ENCODE peak calls at places on chromosomes 4 and X, in ten cellular contexts. One of them, this sample, is unnamed.

GRCh38 chr4:23365086-23365485 is 524.8 kb downstream of the PPARGC1A start:
- DNase-seq in brain microvascular endothelial cell: no peak
- DNase-seq in sigmoid colon: no peak
- DNase-seq in stomach: no peak
- DNase-seq in mesendoderm: no peak
- DNase-seq in right lobe of liver: no peak
- DNase-seq in mesenchymal stem cell: no peak
- DNase-seq in IMR-90: no peak
- DNase-seq in CD8-positive, alpha-beta memory T cell: no peak
- DNase-seq in bronchial epithelial cell: no peak
- DNase-seq in this sample: no peak

GRCh38 chr4:125352521-125352920 is 37.8 kb downstream of the FAT4 start:
- DNase-seq in stomach: no peak
- DNase-seq in mesenchymal stem cell: no peak
- DNase-seq in CD8-positive, alpha-beta memory T cell: no peak
- DNase-seq in brain microvascular endothelial cell: no peak
- DNase-seq in sigmoid colon: no peak
- DNase-seq in bronchial epithelial cell: no peak
- DNase-seq in IMR-90: no peak
- DNase-seq in mesendoderm: no peak
- DNase-seq in right lobe of liver: no peak
- DNase-seq in this sample: no peak

GRCh38 chrX:107574054-107574683 is 54.1 kb upstream of the PRPS1 start:
- DNase-seq in mesendoderm: no peak
- DNase-seq in mesenchymal stem cell: peak; percentile 89
- DNase-seq in CD8-positive, alpha-beta memory T cell: no peak
- DNase-seq in right lobe of liver: no peak
- DNase-seq in sigmoid colon: no peak
- DNase-seq in IMR-90: peak; percentile 85
- DNase-seq in bronchial epithelial cell: peak; percentile 82
- DNase-seq in brain microvascular endothelial cell: peak; percentile 38
- DNase-seq in stomach: no peak
- DNase-seq in this sample: no peak

GRCh38 chr4:63349674-63350025 is 1059.6 kb downstream of the TECRL start:
- DNase-seq in bronchial epithelial cell: no peak
- DNase-seq in sigmoid colon: no peak
- DNase-seq in brain microvascular endothelial cell: no peak
- DNase-seq in IMR-90: no peak
- DNase-seq in right lobe of liver: no peak
- DNase-seq in stomach: no peak
- DNase-seq in mesenchymal stem cell: no peak
- DNase-seq in CD8-positive, alpha-beta memory T cell: no peak
- DNase-seq in mesendoderm: no peak
- DNase-seq in this sample: no peak

GRCh38 chr4:120769227-120769626 is 153.3 kb downstream of the PRDM5 start:
- DNase-seq in sigmoid colon: no peak
- DNase-seq in IMR-90: peak; percentile 96
- DNase-seq in bronchial epithelial cell: no peak
- DNase-seq in mesendoderm: peak; percentile 19
- DNase-seq in brain microvascular endothelial cell: peak; percentile 92
- DNase-seq in mesenchymal stem cell: peak; percentile 91
- DNase-seq in CD8-positive, alpha-beta memory T cell: no peak
- DNase-seq in right lobe of liver: no peak
- DNase-seq in stomach: no peak
- DNase-seq in this sample: no peak

GRCh38 chrX:70030242-70030823 is 19.4 kb downstream of the AWAT2 start:
- DNase-seq in mesenchymal stem cell: peak; percentile 29
- DNase-seq in mesendoderm: peak; percentile 74
- DNase-seq in right lobe of liver: no peak
- DNase-seq in bronchial epithelial cell: peak; percentile 40
- DNase-seq in sigmoid colon: no peak
- DNase-seq in brain microvascular endothelial cell: peak; percentile 31
- DNase-seq in stomach: peak; percentile 43
- DNase-seq in CD8-positive, alpha-beta memory T cell: peak; percentile 22
- DNase-seq in IMR-90: peak; percentile 49
- DNase-seq in this sample: peak; percentile 45

GRCh38 chrX:120281021-120281624 is 30.1 kb downstream of the TMEM255A start:
- DNase-seq in mesendoderm: no peak
- DNase-seq in mesenchymal stem cell: no peak
- DNase-seq in IMR-90: no peak
- DNase-seq in stomach: no peak
- DNase-seq in CD8-positive, alpha-beta memory T cell: no peak
- DNase-seq in bronchial epithelial cell: no peak
- DNase-seq in sigmoid colon: no peak
- DNase-seq in right lobe of liver: no peak
- DNase-seq in brain microvascular endothelial cell: no peak
- DNase-seq in this sample: no peak

GRCh38 chr4:164933244-164933643 is 44.2 kb downstream of the TRIM61 start:
- DNase-seq in IMR-90: no peak
- DNase-seq in bronchial epithelial cell: no peak
- DNase-seq in stomach: no peak
- DNase-seq in right lobe of liver: no peak
- DNase-seq in brain microvascular endothelial cell: no peak
- DNase-seq in mesendoderm: no peak
- DNase-seq in CD8-positive, alpha-beta memory T cell: no peak
- DNase-seq in sigmoid colon: no peak
- DNase-seq in mesenchymal stem cell: no peak
- DNase-seq in this sample: no peak

GRCh38 chr4:16297003-16297402 is 70.7 kb upstream of the TAPT1 start:
- DNase-seq in sigmoid colon: no peak
- DNase-seq in right lobe of liver: no peak
- DNase-seq in IMR-90: no peak
- DNase-seq in CD8-positive, alpha-beta memory T cell: no peak
- DNase-seq in brain microvascular endothelial cell: no peak
- DNase-seq in bronchial epithelial cell: no peak
- DNase-seq in mesendoderm: no peak
- DNase-seq in stomach: no peak
- DNase-seq in mesenchymal stem cell: peak; percentile 8
- DNase-seq in this sample: no peak

GRCh38 chrX:136065044-136065671 is 79.9 kb downstream of the SLC9A6 start:
- DNase-seq in CD8-positive, alpha-beta memory T cell: peak; percentile 65
- DNase-seq in brain microvascular endothelial cell: peak; percentile 83
- DNase-seq in IMR-90: peak; percentile 47
- DNase-seq in right lobe of liver: peak; percentile 46
- DNase-seq in bronchial epithelial cell: peak; percentile 63
- DNase-seq in mesenchymal stem cell: peak; percentile 77
- DNase-seq in sigmoid colon: peak; percentile 86
- DNase-seq in mesendoderm: peak; percentile 6
- DNase-seq in stomach: no peak
- DNase-seq in this sample: no peak

GRCh38 chrX:103488332-103488731 is 31.0 kb downstream of the RAB40A start:
- DNase-seq in mesenchymal stem cell: peak; percentile 25
- DNase-seq in CD8-positive, alpha-beta memory T cell: no peak
- DNase-seq in IMR-90: no peak
- DNase-seq in mesendoderm: peak; percentile 28
- DNase-seq in sigmoid colon: no peak
- DNase-seq in brain microvascular endothelial cell: no peak
- DNase-seq in bronchial epithelial cell: no peak
- DNase-seq in right lobe of liver: no peak
- DNase-seq in stomach: no peak
- DNase-seq in this sample: no peak

GRCh38 chr4:177214935-177215334 is 94.7 kb upstream of the NEIL3 start:
- DNase-seq in bronchial epithelial cell: peak; percentile 50
- DNase-seq in mesendoderm: no peak
- DNase-seq in right lobe of liver: no peak
- DNase-seq in sigmoid colon: no peak
- DNase-seq in CD8-positive, alpha-beta memory T cell: no peak
- DNase-seq in brain microvascular endothelial cell: peak; percentile 24
- DNase-seq in stomach: no peak
- DNase-seq in IMR-90: peak; percentile 48
- DNase-seq in mesenchymal stem cell: no peak
- DNase-seq in this sample: no peak

GRCh38 chr4:113101669-113102068 is 52.2 kb downstream of the ANK2 start:
- DNase-seq in mesenchymal stem cell: peak; percentile 33
- DNase-seq in bronchial epithelial cell: peak; percentile 18
- DNase-seq in CD8-positive, alpha-beta memory T cell: no peak
- DNase-seq in IMR-90: peak; percentile 5
- DNase-seq in mesendoderm: peak; percentile 47
- DNase-seq in stomach: no peak
- DNase-seq in brain microvascular endothelial cell: peak; percentile 39
- DNase-seq in right lobe of liver: no peak
- DNase-seq in sigmoid colon: no peak
- DNase-seq in this sample: no peak

GRCh38 chrX:30657542-30658238 is 4.5 kb downstream of the GK start:
- DNase-seq in stomach: no peak
- DNase-seq in IMR-90: peak; percentile 69
- DNase-seq in CD8-positive, alpha-beta memory T cell: no peak
- DNase-seq in brain microvascular endothelial cell: peak; percentile 35
- DNase-seq in mesenchymal stem cell: no peak
- DNase-seq in sigmoid colon: no peak
- DNase-seq in right lobe of liver: no peak
- DNase-seq in mesendoderm: no peak
- DNase-seq in bronchial epithelial cell: peak; percentile 83
- DNase-seq in this sample: no peak

GRCh38 chrX:73944582-73944947 is 359.4 kb upstream of the ZCCHC13 start:
- DNase-seq in mesenchymal stem cell: no peak
- DNase-seq in CD8-positive, alpha-beta memory T cell: no peak
- DNase-seq in brain microvascular endothelial cell: no peak
- DNase-seq in mesendoderm: peak; percentile 23
- DNase-seq in sigmoid colon: no peak
- DNase-seq in IMR-90: peak; percentile 6
- DNase-seq in bronchial epithelial cell: no peak
- DNase-seq in stomach: no peak
- DNase-seq in right lobe of liver: no peak
- DNase-seq in this sample: no peak

GRCh38 chrX:38069273-38069672 is 62.9 kb downstream of the SYTL5 start:
- DNase-seq in right lobe of liver: no peak
- DNase-seq in mesendoderm: no peak
- DNase-seq in brain microvascular endothelial cell: no peak
- DNase-seq in bronchial epithelial cell: peak; percentile 32
- DNase-seq in CD8-positive, alpha-beta memory T cell: no peak
- DNase-seq in stomach: no peak
- DNase-seq in IMR-90: no peak
- DNase-seq in sigmoid colon: no peak
- DNase-seq in mesenchymal stem cell: no peak
- DNase-seq in this sample: no peak

GRCh38 chr4:161702287-161702686 is 461.5 kb downstream of the FSTL5 start:
- DNase-seq in right lobe of liver: no peak
- DNase-seq in brain microvascular endothelial cell: no peak
- DNase-seq in IMR-90: no peak
- DNase-seq in mesenchymal stem cell: no peak
- DNase-seq in bronchial epithelial cell: no peak
- DNase-seq in sigmoid colon: no peak
- DNase-seq in stomach: no peak
- DNase-seq in mesendoderm: no peak
- DNase-seq in CD8-positive, alpha-beta memory T cell: no peak
- DNase-seq in this sample: no peak

GRCh38 chrX:17465201-17465600 is 90.2 kb downstream of the NHS start:
- DNase-seq in sigmoid colon: no peak
- DNase-seq in brain microvascular endothelial cell: no peak
- DNase-seq in bronchial epithelial cell: no peak
- DNase-seq in mesenchymal stem cell: no peak
- DNase-seq in mesendoderm: no peak
- DNase-seq in stomach: no peak
- DNase-seq in right lobe of liver: no peak
- DNase-seq in IMR-90: no peak
- DNase-seq in CD8-positive, alpha-beta memory T cell: no peak
- DNase-seq in this sample: no peak

DNA sequence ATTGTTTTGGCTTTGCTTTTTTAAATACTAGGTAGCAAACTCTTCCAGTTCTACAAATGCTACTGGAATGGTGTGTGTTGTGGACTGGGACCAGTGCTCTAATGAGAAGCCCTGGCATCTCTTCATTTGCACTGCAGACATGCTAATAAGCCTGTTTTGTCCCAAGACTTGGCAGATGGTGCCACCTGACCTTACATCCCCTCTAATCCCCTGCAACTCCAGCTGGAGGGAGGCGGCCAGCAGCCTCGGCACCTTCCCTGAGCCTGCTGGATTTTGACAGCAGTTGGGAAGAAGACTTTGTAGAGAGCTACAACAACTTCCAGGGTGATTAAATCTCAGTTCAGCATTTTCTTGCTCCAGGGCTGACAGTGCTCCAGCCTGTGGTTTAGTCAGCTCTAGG is 200.0 kb downstream of the DCLK2 start:
- DNase-seq in mesenchymal stem cell: no peak
- DNase-seq in bronchial epithelial cell: no peak
- DNase-seq in right lobe of liver: no peak
- DNase-seq in IMR-90: no peak
- DNase-seq in sigmoid colon: no peak
- DNase-seq in mesendoderm: no peak
- DNase-seq in stomach: no peak
- DNase-seq in CD8-positive, alpha-beta memory T cell: no peak
- DNase-seq in brain microvascular endothelial cell: no peak
- DNase-seq in this sample: no peak
- H3K36me3 ChIP-seq in mesenchymal stem cell: no peaks in the 10 kb centered on the region
- H3K36me3 ChIP-seq in bronchial epithelial cell: peaks cover 3% of the 10 kb centered on the region
- H3K36me3 ChIP-seq in right lobe of liver: no peaks in the 10 kb centered on the region
- H3K36me3 ChIP-seq in IMR-90: peaks cover 1% of the 10 kb centered on the region
- H3K36me3 ChIP-seq in sigmoid colon: peaks cover 10% of the 10 kb centered on the region
- H3K36me3 ChIP-seq in mesendoderm: no peaks in the 10 kb centered on the region
- H3K36me3 ChIP-seq in stomach: peaks cover 55% of the 10 kb centered on the region
- H3K36me3 ChIP-seq in CD8-positive, alpha-beta memory T cell: peaks cover 5% of the 10 kb centered on the region
- H3K36me3 ChIP-seq in brain microvascular endothelial cell: no peaks in the 10 kb centered on the region
- H3K36me3 ChIP-seq in this sample: peaks cover 85% of the 10 kb centered on the region

DNA sequence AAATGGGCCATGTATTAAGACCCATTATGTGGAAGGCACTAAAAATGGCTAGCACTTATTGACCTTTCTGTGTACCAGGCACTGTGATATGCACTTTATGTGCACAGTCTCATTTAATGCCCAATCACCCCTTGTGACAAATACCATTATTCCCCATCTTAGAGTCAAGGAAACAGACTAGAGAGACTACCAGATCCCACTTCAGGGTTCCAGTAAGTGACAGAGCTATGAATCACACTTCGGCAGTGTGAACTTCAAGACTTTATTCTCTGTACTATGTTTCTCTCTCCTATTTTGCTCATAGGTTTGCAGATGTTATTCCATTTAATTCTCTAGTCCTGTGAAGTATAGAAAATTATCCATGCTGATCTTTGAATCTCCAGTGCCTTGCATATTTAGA is 107.0 kb downstream of the NFKB1 start:
- DNase-seq in IMR-90: peak; percentile 54
- DNase-seq in stomach: no peak
- DNase-seq in right lobe of liver: no peak
- DNase-seq in mesendoderm: no peak
- DNase-seq in bronchial epithelial cell: peak; percentile 77
- DNase-seq in sigmoid colon: no peak
- DNase-seq in brain microvascular endothelial cell: peak; percentile 32
- DNase-seq in mesenchymal stem cell: no peak
- DNase-seq in CD8-positive, alpha-beta memory T cell: no peak
- DNase-seq in this sample: no peak
- H3K36me3 ChIP-seq in IMR-90: peaks cover 35% of the 10 kb centered on the region
- H3K36me3 ChIP-seq in stomach: peaks cover 92% of the 10 kb centered on the region
- H3K36me3 ChIP-seq in right lobe of liver: peaks cover 54% of the 10 kb centered on the region
- H3K36me3 ChIP-seq in mesendoderm: no peaks in the 10 kb centered on the region
- H3K36me3 ChIP-seq in bronchial epithelial cell: peaks cover 24% of the 10 kb centered on the region
- H3K36me3 ChIP-seq in sigmoid colon: peaks cover 40% of the 10 kb centered on the region
- H3K36me3 ChIP-seq in brain microvascular endothelial cell: peaks cover 41% of the 10 kb centered on the region
- H3K36me3 ChIP-seq in mesenchymal stem cell: peaks cover 29% of the 10 kb centered on the region
- H3K36me3 ChIP-seq in CD8-positive, alpha-beta memory T cell: peaks cover 55% of the 10 kb centered on the region
- H3K36me3 ChIP-seq in this sample: peaks cover 100% of the 10 kb centered on the region

GRCh38 chrX:10239611-10240064 is 82.9 kb downstream of the CLCN4 start:
- DNase-seq in sigmoid colon: peak; percentile 68
- DNase-seq in bronchial epithelial cell: peak; percentile 44
- DNase-seq in stomach: no peak
- DNase-seq in IMR-90: peak; percentile 77
- DNase-seq in mesenchymal stem cell: peak; percentile 44
- DNase-seq in right lobe of liver: no peak
- DNase-seq in mesendoderm: no peak
- DNase-seq in CD8-positive, alpha-beta memory T cell: no peak
- DNase-seq in brain microvascular endothelial cell: peak; percentile 85
- DNase-seq in this sample: no peak
- H3K36me3 ChIP-seq in sigmoid colon: no peaks in the 10 kb centered on the region
- H3K36me3 ChIP-seq in bronchial epithelial cell: no peaks in the 10 kb centered on the region
- H3K36me3 ChIP-seq in stomach: no peaks in the 10 kb centered on the region
- H3K36me3 ChIP-seq in IMR-90: no peaks in the 10 kb centered on the region
- H3K36me3 ChIP-seq in mesenchymal stem cell: no peaks in the 10 kb centered on the region
- H3K36me3 ChIP-seq in right lobe of liver: no peaks in the 10 kb centered on the region
- H3K36me3 ChIP-seq in mesendoderm: no peaks in the 10 kb centered on the region
- H3K36me3 ChIP-seq in CD8-positive, alpha-beta memory T cell: no peaks in the 10 kb centered on the region
- H3K36me3 ChIP-seq in brain microvascular endothelial cell: no peaks in the 10 kb centered on the region
- H3K36me3 ChIP-seq in this sample: no peaks in the 10 kb centered on the region

GRCh38 chr4:8235686-8236085 is 33.9 kb upstream of the HTRA3 start:
- DNase-seq in mesendoderm: no peak
- DNase-seq in mesenchymal stem cell: no peak
- DNase-seq in IMR-90: no peak
- DNase-seq in CD8-positive, alpha-beta memory T cell: no peak
- DNase-seq in bronchial epithelial cell: no peak
- DNase-seq in right lobe of liver: no peak
- DNase-seq in sigmoid colon: no peak
- DNase-seq in stomach: no peak
- DNase-seq in brain microvascular endothelial cell: no peak
- DNase-seq in this sample: no peak
- H3K36me3 ChIP-seq in mesendoderm: no peaks in the 10 kb centered on the region
- H3K36me3 ChIP-seq in mesenchymal stem cell: peaks cover 80% of the 10 kb centered on the region
- H3K36me3 ChIP-seq in IMR-90: no peaks in the 10 kb centered on the region
- H3K36me3 ChIP-seq in CD8-positive, alpha-beta memory T cell: peaks cover 15% of the 10 kb centered on the region
- H3K36me3 ChIP-seq in bronchial epithelial cell: peaks cover 67% of the 10 kb centered on the region
- H3K36me3 ChIP-seq in right lobe of liver: peaks cover 42% of the 10 kb centered on the region
- H3K36me3 ChIP-seq in sigmoid colon: no peaks in the 10 kb centered on the region
- H3K36me3 ChIP-seq in stomach: peaks cover 96% of the 10 kb centered on the region
- H3K36me3 ChIP-seq in brain microvascular endothelial cell: no peaks in the 10 kb centered on the region
- H3K36me3 ChIP-seq in this sample: peaks cover 89% of the 10 kb centered on the region

This sample was measured in spleen.